ENCODE peak calls at places on chromosomes 12 and 14, in seven cellular contexts. Y is K562, Q is prostate gland, T is transverse colon, L is tibial nerve, I is ovary, W is adrenal gland. C is an unnamed sample.

GRCh38 chr12:111705672-111706071 is 19.8 kb downstream of the ACAD10 start:
- DNase-seq in Q (no peak), T (no peak), W (peak; percentile 50), Y (no peak), I (no peak), L (no peak), C (no peak)

GRCh38 chr12:118432812-118433540 is 56.6 kb downstream of the SUDS3 start:
- DNase-seq in Y (no peak), I (no peak), T (peak; percentile 12), Q (no peak), W (no peak), L (no peak), C (no peak)

GRCh38 chr12:53325539-53326061 is 4.2 kb upstream of the AAAS start:
- DNase-seq in W (peak; percentile 55), L (peak; percentile 20), T (peak; percentile 35), Q (no peak), I (peak; percentile 45), Y (no peak), C (no peak)

GRCh38 chr14:104778694-104779331 is 16.7 kb downstream of the AKT1 start:
- DNase-seq in Y (no peak), Q (no peak), W (no peak), T (no peak), L (no peak), I (no peak), C (no peak)

GRCh38 chr14:32709072-32709471 is 229.6 kb upstream of the NPAS3 start:
- DNase-seq in W (no peak), I (peak; percentile 57), T (no peak), Y (no peak), L (no peak), Q (peak; percentile 6), C (peak; percentile 32)

GRCh38 chr14:103543721-103544626 is 15.0 kb downstream of the TRMT61A start:
- DNase-seq in T (peak; percentile 51), I (peak; percentile 73), Q (no peak), W (peak; percentile 26), L (no peak), Y (no peak), C (no peak)

GRCh38 chr14:101511620-101512395 is 49.5 kb upstream of the DIO3 start:
- DNase-seq in W (no peak), T (no peak), L (no peak), I (no peak), Y (no peak), Q (no peak), C (no peak)

GRCh38 chr12:11758087-11758837 is 108.8 kb downstream of the ETV6 start:
- DNase-seq in Y (no peak), L (no peak), Q (no peak), W (no peak), I (no peak), T (no peak), C (no peak)

GRCh38 chr14:39426605-39427004 is 5.6 kb downstream of the FBXO33 start:
- DNase-seq in T (no peak), Q (no peak), I (no peak), W (no peak), L (no peak), Y (no peak), C (no peak)

GRCh38 chr14:63276492-63277342 is 42.0 kb downstream of the GPHB5 start:
- DNase-seq in W (no peak), I (no peak), L (no peak), Y (peak; percentile 38), T (no peak), Q (peak; percentile 7), C (no peak)

GRCh38 chr14:70282666-70283065 is 76.8 kb downstream of the COX16 start:
- DNase-seq in T (no peak), Y (no peak), Q (no peak), W (no peak), L (no peak), I (no peak), C (no peak)

GRCh38 chr12:80935076-80935475 is 2.7 kb downstream of the LIN7A start:
- DNase-seq in L (no peak), Y (no peak), T (no peak), I (no peak), Q (no peak), W (no peak), C (no peak)

GRCh38 chr14:104594310-104595046 is 10.1 kb downstream of the TMEM179 start:
- DNase-seq in Q (no peak), I (no peak), T (no peak), W (no peak), Y (no peak), L (no peak), C (no peak)

GRCh38 chr14:54696998-54697397 is 130.1 kb downstream of the SAMD4A start:
- DNase-seq in W (no peak), T (no peak), Y (no peak), I (no peak), Q (no peak), L (no peak), C (peak; percentile 53)

GRCh38 chr12:81962126-81962856 is 203.1 kb upstream of the PPFIA2 start:
- DNase-seq in W (no peak), L (no peak), Y (no peak), T (no peak), I (no peak), Q (no peak), C (no peak)

GRCh38 chr14:52061380-52061779 is 7.5 kb downstream of the NID2 start:
- DNase-seq in I (no peak), T (no peak), L (no peak), Q (no peak), Y (no peak), W (no peak), C (no peak)

GRCh38 chr12:57027011-57027804 is 10.9 kb upstream of the TAC3 start:
- DNase-seq in W (no peak), Q (no peak), I (no peak), Y (peak; percentile 68), L (no peak), T (no peak), C (no peak)
- TF ChIP-seq POLR2A in W (no peak), Q (no peak), I (no peak), Y (no peak), L (no peak), T (no peak), C (no peak)

DNA sequence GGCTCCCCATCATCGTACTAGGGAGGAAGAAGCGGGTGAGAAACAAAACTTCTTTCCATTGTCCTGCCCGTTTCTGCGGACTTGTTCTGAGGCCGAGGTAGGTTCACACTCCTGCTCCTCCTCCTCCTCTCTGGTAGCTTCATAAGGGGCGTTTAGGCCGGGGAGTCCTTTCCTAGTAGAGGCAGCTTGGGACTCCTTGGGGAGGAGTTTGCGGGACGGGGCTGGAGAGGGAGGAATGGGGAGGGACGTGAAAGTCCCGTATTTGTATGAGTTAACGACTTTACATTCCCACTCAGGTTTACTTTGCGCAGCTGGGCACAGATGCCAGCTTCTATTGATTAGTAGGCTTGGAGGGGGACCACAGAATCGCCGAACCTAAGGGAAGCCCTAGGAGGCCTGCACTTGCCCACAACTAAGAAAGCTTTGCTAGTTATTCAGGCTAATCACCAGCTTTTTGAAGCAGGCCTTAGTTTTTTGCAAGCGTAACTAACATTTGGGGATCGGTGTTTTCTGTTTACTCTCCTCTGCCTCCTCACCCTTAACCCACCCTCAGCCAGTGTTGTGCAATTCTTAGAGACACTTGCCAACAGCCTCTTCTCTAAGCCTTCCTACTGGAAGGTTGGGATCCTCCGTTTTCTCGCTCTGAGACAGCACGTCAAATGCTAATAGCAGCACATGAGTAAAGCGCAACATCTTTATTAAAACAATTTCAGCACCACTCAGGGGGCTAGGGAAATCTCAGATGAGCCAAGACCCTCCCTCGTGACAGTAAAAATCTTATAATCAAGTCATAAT is 499 bp downstream of the RNASE4 start:
- DNase-seq in L (no peak), I (peak; percentile 83), Y (no peak), T (peak; percentile 55), Q (peak; percentile 68), W (peak; percentile 25), C (peak; percentile 45)
- TF ChIP-seq CTCF in L (no peak), I (no peak), Y (no peak), T (no peak), Q (no peak), W (no peak), C (no peak)

GRCh38 chr12:13369496-13369895 is 173.0 kb downstream of the EMP1 start:
- DNase-seq in Y (no peak), Q (no peak), T (no peak), L (no peak), W (no peak), I (no peak), C (no peak)
- H3K27me3 ChIP-seq in Y (no peaks in the 10 kb centered on the region), Q (no peaks in the 10 kb centered on the region), T (no peaks in the 10 kb centered on the region), L (no peaks in the 10 kb centered on the region), W (no peaks in the 10 kb centered on the region), I (no peaks in the 10 kb centered on the region), C (no peaks in the 10 kb centered on the region)

GRCh38 chr12:66130267-66131066 is at the start of gene LLPH:
- DNase-seq in W (peak; percentile 92), I (peak; percentile 83), Y (peak; percentile 85), T (peak; percentile 93), L (peak; percentile 72), Q (peak; percentile 87), C (peak; percentile 81)
- TF ChIP-seq POLR2A in W (peak; percentile 75), I (peak; percentile 69), Y (peak; percentile 94), T (peak; percentile 83), L (no peak), Q (peak; percentile 51), C (peak; percentile 75)

DNA sequence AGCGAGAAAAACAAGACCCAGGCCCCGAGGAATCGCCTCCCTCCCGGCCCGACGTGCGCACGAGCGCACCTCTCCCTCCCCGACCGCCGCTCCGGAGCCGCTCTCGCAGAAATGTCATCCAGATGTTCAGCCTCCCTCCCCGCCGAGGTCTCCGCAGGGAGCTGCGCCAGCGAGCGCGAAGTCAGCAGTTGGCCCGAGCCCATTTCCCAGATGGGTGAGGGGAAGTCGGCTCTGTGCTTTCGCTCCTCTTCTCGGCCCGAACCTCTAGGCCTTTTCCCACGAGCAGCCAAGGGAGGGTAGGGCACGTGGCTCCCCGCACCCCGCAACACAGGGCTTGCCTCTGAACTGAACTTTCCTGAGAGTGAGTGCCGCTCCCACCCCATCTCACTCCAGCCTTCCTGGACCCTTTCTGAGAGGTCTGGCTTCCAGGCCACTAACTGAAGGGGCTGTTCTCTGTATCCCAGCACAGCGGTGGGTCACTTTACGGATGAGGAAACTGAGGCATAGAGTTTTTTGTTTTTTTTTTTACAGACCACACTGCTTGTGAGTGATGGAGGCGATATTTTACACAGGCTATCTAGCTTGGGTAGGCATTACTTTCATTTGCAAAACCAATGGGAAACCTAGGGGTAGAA is 1.0 kb upstream of the TGFB3 start:
- DNase-seq in Y (no peak), I (peak; percentile 74), L (peak; percentile 27), T (peak; percentile 59), Q (no peak), W (peak; percentile 70), C (peak; percentile 58)
- TF ChIP-seq CTCF in Y (no peak), I (no peak), L (no peak), T (no peak), Q (no peak), W (no peak), C (no peak)

GRCh38 chr12:106139422-106140141 is 828 bp upstream of the NUAK1 start:
- DNase-seq in L (peak; percentile 48), Q (peak; percentile 75), I (peak; percentile 78), T (peak; percentile 76), W (peak; percentile 88), Y (no peak), C (peak; percentile 64)

GRCh38 chr12:106137456-106138278 is 1.1 kb downstream of the NUAK1 start:
- DNase-seq in Y (no peak), I (peak; percentile 22), Q (no peak), T (no peak), W (no peak), L (no peak), C (no peak)

GRCh38 chr12:106138646-106139421 is at the start of gene NUAK1:
- DNase-seq in L (peak; percentile 37), Y (no peak), T (peak; percentile 45), Q (peak; percentile 76), W (peak; percentile 63), I (peak; percentile 68), C (no peak)

GRCh38 chr12:106136263-106136662 is 2.5 kb downstream of the NUAK1 start:
- DNase-seq in T (peak; percentile 86), I (peak; percentile 94), Y (peak; percentile 62), L (peak; percentile 94), W (peak; percentile 88), Q (peak; percentile 92), C (peak; percentile 80)

GRCh38 chr12:106138279-106138645 is 492 bp downstream of the NUAK1 start:
- DNase-seq in T (no peak), Q (no peak), I (peak; percentile 33), Y (no peak), L (no peak), W (no peak), C (no peak)
- H3K27me3 ChIP-seq in T (peaks cover 35% of the 10 kb centered on the region), Q (no peaks in the 10 kb centered on the region), I (no peaks in the 10 kb centered on the region), Y (peaks cover 2% of the 10 kb centered on the region), L (no peaks in the 10 kb centered on the region), W (no peaks in the 10 kb centered on the region), C (no peaks in the 10 kb centered on the region)